ENCODE peak calls at places on chromosomes 5 and 9, in four cellular contexts. Z, B, V and R are unnamed samples.

GRCh38 chr9:3963266-3964019 is 336.4 kb downstream of the GLIS3 start:
- DNase-seq in V (no peak), B (no peak), Z (no peak), R (peak)

GRCh38 chr9:121860744-121861143 is 209.3 kb downstream of the DAB2IP start:
- DNase-seq in V (no peak), Z (no peak), B (no peak), R (peak)

GRCh38 chr9:113219972-113220371 is 1.1 kb downstream of the FKBP15 start:
- DNase-seq in Z (no peak), B (no peak), V (no peak), R (no peak)

GRCh38 chr9:69744688-69745380 is 15.0 kb downstream of the PTAR1 start:
- DNase-seq in V (no peak), Z (no peak), B (no peak), R (no peak)

GRCh38 chr5:58985311-58985710 is 402.4 kb downstream of the RAB3C start:
- DNase-seq in B (no peak), Z (no peak), V (no peak), R (no peak)

GRCh38 chr9:34458967-34459355 is 356 bp downstream of the DNAI1 start:
- DNase-seq in B (no peak), Z (no peak), V (no peak), R (no peak)

GRCh38 chr9:128504485-128505413 is at the start of gene GLE1:
- DNase-seq in V (peak), B (peak), Z (peak), R (peak)

GRCh38 chr5:127925916-127926315 is 157.7 kb upstream of the SLC12A2 start:
- DNase-seq in B (no peak), Z (no peak), V (peak), R (no peak)

GRCh38 chr5:50445281-50445949 is 4.3 kb upstream of the EMB start:
- DNase-seq in V (no peak), B (no peak), Z (no peak), R (no peak)

GRCh38 chr5:95048633-95049032 is 236.3 kb downstream of the MCTP1 start:
- DNase-seq in B (no peak), Z (no peak), V (no peak), R (no peak)

GRCh38 chr9:84305452-84306131 is 35.0 kb downstream of the SLC28A3 start:
- DNase-seq in B (no peak), Z (peak), V (no peak), R (no peak)

GRCh38 chr9:37144762-37145161 is 24.4 kb downstream of the ZCCHC7 start:
- DNase-seq in Z (peak), V (no peak), B (no peak), R (no peak)

GRCh38 chr9:91784673-91785402 is 165.2 kb downstream of the ROR2 start:
- DNase-seq in Z (no peak), B (no peak), V (no peak), R (no peak)

GRCh38 chr5:102545175-102545574 is 46.4 kb upstream of the SLCO6A1 start:
- DNase-seq in Z (peak), V (no peak), B (no peak), R (no peak)